ENCODE peak calls at places on chromosomes 3 and 15, in five cellular contexts. C, Q, K, W and L are unnamed samples.

GRCh38 chr3:149810846-149811245 is 2.2 kb upstream of the RNF13 start:
- DNase-seq in C (no peak), Q (no peak), W (no peak), K (no peak), L (no peak)

GRCh38 chr3:30347679-30348216 is 258.7 kb upstream of the TGFBR2 start:
- DNase-seq in W (no peak), Q (no peak), C (peak), K (no peak), L (no peak)

GRCh38 chr3:90010341-90010740 is 902.9 kb downstream of the EPHA3 start:
- DNase-seq in Q (no peak), K (no peak), C (no peak), W (no peak), L (no peak)

GRCh38 chr15:98711810-98712209 is 63.5 kb downstream of the IGF1R start:
- DNase-seq in W (no peak), Q (no peak), K (no peak), C (no peak), L (no peak)

GRCh38 chr3:16363636-16364035 is 98.6 kb downstream of the OXNAD1 start:
- DNase-seq in W (no peak), C (no peak), K (no peak), Q (no peak), L (no peak)

GRCh38 chr15:62440731-62441130 is 275.6 kb upstream of the C2CD4B start:
- DNase-seq in C (no peak), W (no peak), Q (no peak), K (no peak), L (no peak)

GRCh38 chr15:73631915-73632669 is 1.1 kb downstream of the NPTN start:
- DNase-seq in K (no peak), C (no peak), Q (peak), W (no peak), L (no peak)

GRCh38 chr15:59191855-59192237 is 14.8 kb upstream of the LDHAL6B start:
- DNase-seq in W (no peak), Q (peak), K (no peak), C (peak), L (no peak)

GRCh38 chr3:105173972-105174371 is 192.7 kb upstream of the ALCAM start:
- DNase-seq in Q (no peak), W (no peak), C (no peak), K (no peak), L (no peak)

GRCh38 chr3:196931157-196931556 is 11.2 kb downstream of the NCBP2 start:
- DNase-seq in C (no peak), Q (no peak), W (no peak), K (no peak), L (no peak)

GRCh38 chr3:180987344-180987743 is 2.2 kb downstream of the DNAJC19 start:
- DNase-seq in Q (no peak), C (no peak), K (no peak), W (no peak), L (no peak)

GRCh38 chr3:30743086-30743619 is 136.8 kb downstream of the TGFBR2 start:
- DNase-seq in C (no peak), Q (no peak), W (no peak), K (no peak), L (no peak)

GRCh38 chr15:64858136-64858535 is 16.4 kb downstream of the PLEKHO2 start:
- DNase-seq in Q (no peak), W (no peak), K (no peak), C (no peak), L (no peak)

GRCh38 chr3:179347108-179347382 is 464 bp upstream of the MFN1 start:
- DNase-seq in K (no peak), Q (no peak), W (no peak), C (no peak), L (no peak)

GRCh38 chr15:70064441-70064840 is 33.3 kb downstream of the TLE3 start:
- DNase-seq in K (no peak), W (no peak), C (no peak), Q (no peak), L (no peak)

GRCh38 chr15:47422901-47423300 is 294.4 kb upstream of the SEMA6D start:
- DNase-seq in C (no peak), W (no peak), K (no peak), Q (no peak), L (no peak)

GRCh38 chr3:125054436-125055164 is 1.2 kb downstream of the HEG1 start:
- DNase-seq in K (no peak), W (no peak), Q (peak), C (no peak), L (no peak)

GRCh38 chr3:77147836-77148578 is 108.1 kb downstream of the ROBO2 start:
- DNase-seq in Q (no peak), K (no peak), W (no peak), C (no peak), L (no peak)

GRCh38 chr15:67831363-67831762 is 6.1 kb downstream of the SKOR1 start:
- DNase-seq in C (no peak), Q (no peak), W (no peak), K (no peak), L (no peak)

GRCh38 chr15:67834249-67834592 is 5.6 kb downstream of the RNU6-1 start:
- DNase-seq in C (no peak), Q (no peak), W (no peak), K (no peak), L (no peak)

GRCh38 chr15:67832965-67833503 is 6.8 kb downstream of the RNU6-1 start:
- DNase-seq in Q (no peak), C (no peak), W (no peak), K (no peak), L (no peak)

GRCh38 chr15:67833504-67834248 is 6.2 kb downstream of the RNU6-1 start:
- DNase-seq in Q (peak), C (no peak), K (no peak), W (no peak), L (peak)

GRCh38 chr15:67832031-67832551 is 6.8 kb downstream of the SKOR1 start:
- DNase-seq in Q (no peak), W (no peak), C (no peak), K (no peak), L (no peak)
- TF ChIP-seq CTCF in Q (peak), W (no peak), C (peak), K (no peak), L (peak)

GRCh38 chr3:112653881-112654300 is 12.9 kb upstream of the CCDC80 start:
- DNase-seq in K (no peak), C (peak), W (no peak), Q (peak), L (no peak)

GRCh38 chr3:112654492-112654891 is 13.5 kb upstream of the CCDC80 start:
- DNase-seq in Q (no peak), K (no peak), C (no peak), W (no peak), L (no peak)

GRCh38 chr3:112653209-112653871 is 12.4 kb upstream of the CCDC80 start:
- DNase-seq in W (no peak), K (no peak), Q (peak), C (peak), L (no peak)

GRCh38 chr3:112656045-112656444 is 15.1 kb upstream of the CCDC80 start:
- DNase-seq in Q (no peak), K (no peak), C (no peak), W (no peak), L (no peak)

DNA sequence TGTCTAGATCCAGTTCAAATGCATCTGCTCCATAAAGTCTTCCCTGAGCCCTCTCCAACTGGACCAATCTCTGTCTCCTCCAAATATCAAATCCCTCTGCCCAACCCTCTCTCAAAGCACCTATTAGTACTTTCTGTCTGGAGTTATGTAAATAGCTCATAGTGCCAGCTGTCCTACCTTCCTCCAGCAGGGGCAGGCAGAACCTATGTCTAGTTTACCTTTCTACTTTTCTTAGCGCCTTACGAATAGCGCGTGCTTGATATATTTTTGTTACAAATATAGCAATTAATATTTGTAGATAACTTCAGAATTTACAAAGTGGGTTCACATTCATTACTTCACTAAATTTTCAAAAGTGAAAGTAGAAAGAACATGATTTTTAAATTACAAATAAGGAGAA is 14.0 kb upstream of the CCDC80 start:
- DNase-seq in K (no peak), W (no peak), C (no peak), Q (no peak), L (no peak)
- TF ChIP-seq CTCF in K (no peak), W (no peak), C (peak), Q (no peak), L (peak)

DNA sequence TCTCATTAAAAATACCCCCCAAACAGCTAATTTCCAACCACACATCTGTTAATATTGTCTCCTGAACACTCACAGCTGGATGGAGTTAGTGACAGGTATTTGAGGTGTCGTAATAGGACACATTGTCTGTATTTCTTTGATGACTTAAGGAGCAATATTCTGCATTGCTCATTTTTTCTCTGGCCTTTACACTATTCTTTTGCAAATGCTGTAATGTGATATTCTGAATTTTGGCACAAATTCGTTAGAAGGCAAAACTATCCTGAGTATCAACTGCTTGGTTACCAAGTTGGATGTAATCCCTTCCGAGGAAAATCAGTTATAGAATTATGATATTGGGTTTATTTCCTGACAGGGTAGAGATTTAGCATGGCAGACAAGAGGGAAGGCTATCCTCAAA is 1030.2 kb downstream of the MCTP2 start:
- DNase-seq in W (no peak), C (no peak), K (no peak), Q (no peak), L (no peak)
- TF ChIP-seq CTCF in W (no peak), C (no peak), K (no peak), Q (no peak), L (no peak)

DNA sequence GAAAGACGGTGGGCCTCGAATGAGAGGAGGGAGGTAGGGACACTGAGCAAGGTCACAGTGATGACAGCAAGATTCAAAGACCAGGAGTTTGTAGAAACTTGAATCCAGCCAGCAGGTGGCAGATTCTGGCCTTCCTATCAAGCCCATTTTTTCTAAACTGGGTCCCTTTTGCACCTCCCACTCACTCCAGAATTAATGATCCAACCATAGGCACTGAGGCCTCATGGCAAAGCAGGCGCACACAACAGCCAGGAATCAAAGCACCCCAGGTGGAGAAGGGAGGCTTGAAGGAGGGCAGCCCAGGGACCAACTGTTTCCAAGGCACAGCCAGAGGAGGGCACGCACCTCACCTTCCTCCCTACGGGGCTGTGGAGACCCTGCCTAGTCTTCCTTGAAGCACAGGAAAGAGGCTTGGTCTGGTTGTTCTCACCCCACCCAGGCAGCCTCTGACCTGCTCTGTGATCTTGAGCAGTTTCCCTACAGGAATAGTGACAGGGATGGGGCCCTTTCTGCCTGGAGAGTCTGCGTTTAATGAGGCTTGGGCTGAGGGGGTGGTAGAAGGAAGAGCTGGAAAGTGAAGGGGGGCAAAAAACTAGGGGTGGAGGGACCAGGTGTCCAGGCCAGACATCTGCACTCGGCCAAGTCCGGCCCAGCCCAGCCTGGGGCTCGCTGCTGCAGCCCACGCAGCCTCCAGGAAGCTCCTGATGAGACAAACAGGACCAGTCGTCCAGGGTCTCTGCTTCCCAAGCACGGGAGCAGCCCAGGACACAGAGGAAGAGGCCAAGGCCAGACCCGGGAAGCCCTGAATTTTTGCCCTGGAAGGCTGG is 90.0 kb downstream of the ANP32A start:
- DNase-seq in K (no peak), Q (peak), C (no peak), W (no peak), L (no peak)
- TF ChIP-seq CTCF in K (peak), Q (peak), C (peak), W (peak), L (peak)

GRCh38 chr3:112734171-112734570 is 93.2 kb upstream of the CCDC80 start:
- DNase-seq in Q (no peak), W (no peak), C (no peak), K (no peak), L (no peak)

GRCh38 chr3:112736386-112736785 is 95.4 kb upstream of the CCDC80 start:
- DNase-seq in W (no peak), K (no peak), Q (no peak), C (no peak), L (no peak)

GRCh38 chr3:112736802-112737566 is 96.0 kb upstream of the CCDC80 start:
- DNase-seq in K (no peak), W (no peak), Q (no peak), C (no peak), L (no peak)

GRCh38 chr3:112734718-112735350 is 93.9 kb upstream of the CCDC80 start:
- DNase-seq in Q (peak), C (no peak), K (peak), W (peak), L (peak)

GRCh38 chr3:112735927-112736326 is 95.0 kb upstream of the CCDC80 start:
- DNase-seq in Q (no peak), W (no peak), K (no peak), C (no peak), L (no peak)
- TF ChIP-seq CTCF in Q (no peak), W (no peak), K (no peak), C (no peak), L (no peak)

GRCh38 chr3:187044871-187045552 is 94.3 kb downstream of the RPL39L start:
- DNase-seq in K (no peak), Q (no peak), C (no peak), W (no peak), L (no peak)
- TF ChIP-seq CTCF in K (no peak), Q (no peak), C (peak), W (peak), L (peak)

DNA sequence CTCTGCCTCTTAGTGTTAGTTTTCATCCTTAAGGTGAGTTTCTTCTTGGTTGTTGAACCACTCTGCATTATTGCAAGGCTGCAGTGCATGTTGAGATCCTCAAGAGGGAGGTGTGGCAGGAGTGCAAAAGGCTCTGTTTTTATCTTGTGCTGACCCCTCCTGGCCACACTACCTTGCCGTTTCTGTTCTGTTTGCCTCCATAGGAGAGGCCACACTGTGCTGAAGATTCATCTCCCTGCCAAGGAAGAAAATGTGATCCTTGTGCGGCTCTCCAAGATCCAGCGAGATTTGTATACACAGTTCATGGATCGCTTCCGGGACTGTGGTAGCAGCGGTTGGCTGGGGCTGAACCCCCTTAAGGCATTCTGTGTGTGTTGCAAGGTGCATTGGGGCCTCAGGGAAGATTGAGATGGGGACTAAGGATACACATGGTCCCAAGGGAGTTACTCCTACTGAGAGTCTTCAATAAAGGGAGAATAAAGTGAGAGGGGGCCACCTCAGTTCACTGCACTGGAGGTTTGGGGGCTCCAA is 33.0 kb upstream of the TEX264 start:
- DNase-seq in W (no peak), K (no peak), C (peak), Q (peak), L (peak)
- TF ChIP-seq CTCF in W (peak), K (peak), C (peak), Q (peak), L (peak)